ENCODE peak calls at places on chromosomes 6 and 20, in ten cellular contexts. O, R, Y, E, U, V, M, B, F and G are unnamed samples.
A peak's percentile ranks its signal among the peaks of the same experiment; 100 is the strongest.

GRCh38 chr6:144602523-144603180 is 317.5 kb downstream of the UTRN start:
- DNase-seq in E (no peak), B (no peak), R (no peak), U (no peak), Y (no peak), V (no peak), F (no peak), O (no peak), M (no peak), G (no peak)

GRCh38 chr6:84546427-84546914 is 217.9 kb downstream of the TBX18 start:
- DNase-seq in V (peak; percentile 18), O (peak; percentile 61), E (no peak), U (no peak), M (no peak), R (no peak), Y (no peak), F (no peak), B (no peak), G (no peak)

GRCh38 chr20:37081717-37082289 is 14.0 kb downstream of the RBL1 start:
- DNase-seq in B (no peak), O (no peak), F (no peak), Y (no peak), E (peak; percentile 30), R (no peak), V (peak; percentile 3), U (peak; percentile 29), M (no peak), G (no peak)

GRCh38 chr20:36482044-36482473 is 59.3 kb upstream of the MYL9 start:
- DNase-seq in V (no peak), R (no peak), O (no peak), Y (no peak), E (no peak), U (no peak), F (no peak), M (peak; percentile 71), B (no peak), G (no peak)

GRCh38 chr20:50930139-50931047 is 844 bp downstream of the ADNP start:
- DNase-seq in U (no peak), E (peak; percentile 68), O (peak; percentile 89), F (no peak), B (no peak), M (peak; percentile 37), V (peak; percentile 64), Y (no peak), R (peak; percentile 19), G (no peak)

GRCh38 chr20:57705103-57705899 is 4.5 kb downstream of the PMEPA1 start:
- DNase-seq in Y (no peak), R (no peak), F (no peak), U (no peak), E (no peak), V (peak; percentile 30), B (no peak), M (no peak), O (no peak), G (no peak)

GRCh38 chr6:4649728-4650127 is 126.5 kb upstream of the CDYL start:
- DNase-seq in U (no peak), Y (peak; percentile 54), M (no peak), F (no peak), E (no peak), R (no peak), V (no peak), B (no peak), O (no peak), G (no peak)

GRCh38 chr20:1741309-1742048 is 83.9 kb upstream of the SIRPG start:
- DNase-seq in E (no peak), M (no peak), Y (no peak), F (no peak), R (no peak), U (no peak), V (no peak), O (no peak), B (no peak), G (no peak)

GRCh38 chr20:43058077-43058476 is 131.6 kb downstream of the PTPRT start:
- DNase-seq in O (no peak), R (no peak), V (no peak), B (no peak), E (no peak), U (no peak), F (no peak), Y (no peak), M (no peak), G (no peak)

GRCh38 chr6:124482071-124482491 is 480.2 kb upstream of the RNF217 start:
- DNase-seq in F (no peak), R (no peak), M (no peak), B (no peak), Y (no peak), E (no peak), O (no peak), U (no peak), V (no peak), G (no peak)

GRCh38 chr20:21302645-21303060 is 478 bp upstream of the XRN2 start:
- DNase-seq in B (no peak), M (no peak), E (no peak), R (no peak), V (no peak), U (no peak), F (no peak), Y (no peak), O (no peak), G (no peak)

GRCh38 chr20:21308340-21308739 is 5.2 kb downstream of the XRN2 start:
- DNase-seq in F (no peak), U (no peak), Y (no peak), O (no peak), M (no peak), E (no peak), B (no peak), V (no peak), R (no peak), G (no peak)

GRCh38 chr20:21303061-21303871 is at the start of gene XRN2:
- DNase-seq in E (peak; percentile 98), M (peak; percentile 97), Y (peak; percentile 93), B (peak; percentile 96), R (peak; percentile 94), U (peak; percentile 98), V (peak; percentile 97), F (peak; percentile 94), O (peak; percentile 99), G (peak; percentile 53)

GRCh38 chr20:21301940-21302644 is 1.0 kb upstream of the XRN2 start:
- DNase-seq in V (no peak), R (no peak), U (no peak), F (no peak), E (no peak), M (no peak), Y (no peak), O (no peak), B (no peak), G (no peak)

DNA sequence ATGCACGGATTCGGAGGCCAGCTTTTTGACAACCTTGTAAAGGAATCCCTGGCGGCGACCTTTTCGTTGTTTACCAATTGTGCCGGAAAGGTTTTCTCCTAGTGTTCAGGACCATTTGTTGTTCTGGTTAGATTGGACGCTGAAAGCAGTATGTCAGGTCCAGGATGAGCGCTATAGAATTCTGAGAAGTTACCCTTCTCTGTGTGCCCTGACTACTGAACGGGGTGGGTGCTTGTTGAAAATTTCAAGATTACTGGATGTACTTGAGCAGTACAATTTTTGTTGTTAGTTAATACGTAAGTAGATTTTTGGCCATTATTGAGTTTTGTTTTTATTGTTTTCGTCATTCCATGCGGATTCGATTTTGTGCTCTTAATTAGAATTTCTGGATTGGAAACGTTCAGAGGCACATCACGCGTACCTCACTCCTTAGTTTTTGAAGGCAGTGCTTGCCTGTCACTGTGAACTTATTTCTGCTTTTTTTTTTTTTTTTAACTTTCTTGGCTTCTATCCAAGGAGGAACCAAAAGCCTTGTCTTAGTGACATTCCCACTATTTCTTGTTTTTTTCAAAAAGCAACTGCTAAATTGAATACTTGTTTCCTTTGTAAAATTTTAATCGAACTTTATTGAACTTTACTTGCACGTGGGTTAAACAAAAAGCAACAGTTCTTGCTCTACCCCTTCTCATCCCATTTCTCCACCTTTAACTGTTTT is 898 bp downstream of the XRN2 start:
- DNase-seq in M (no peak), V (no peak), O (no peak), Y (peak; percentile 18), R (no peak), U (no peak), E (no peak), B (no peak), F (no peak), G (no peak)
- H3K4me3 ChIP-seq in M (peak overlapping the region; percentile 94), V (peak overlapping the region; percentile 95), O (peak overlapping the region; percentile 97), Y (peak overlapping the region; percentile 81), R (peak overlapping the region; percentile 86), U (peak overlapping the region; percentile 90), E (peak overlapping the region; percentile 62), B (peak overlapping the region; percentile 85), F (peak overlapping the region; percentile 84), G (peak overlapping the region; percentile 76)

DNA sequence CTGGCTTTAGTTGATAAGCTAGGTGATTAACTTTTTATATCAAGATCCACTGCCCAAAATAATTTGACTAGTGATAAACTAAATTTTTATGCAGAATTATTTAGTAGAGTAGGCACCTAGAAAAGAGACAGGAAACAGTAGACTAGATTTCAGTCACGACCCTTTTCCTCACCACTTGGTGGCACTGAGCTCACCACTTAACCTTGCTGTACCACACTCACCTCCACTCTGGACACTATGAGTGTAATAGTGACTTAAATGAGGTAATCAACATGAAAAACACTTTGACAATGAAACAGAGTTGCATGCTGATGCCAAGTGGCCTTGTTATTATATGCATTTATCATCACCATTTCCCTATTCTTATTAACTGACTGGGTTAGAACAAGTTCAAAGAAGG is 730.4 kb downstream of the KIF16B start:
- DNase-seq in M (no peak), R (no peak), O (no peak), U (no peak), V (no peak), B (no peak), Y (no peak), F (no peak), E (no peak), G (no peak)
- TF ChIP-seq CTCF in M (no peak), R (no peak), O (no peak), U (peak; percentile 30), V (peak; percentile 14), B (no peak), Y (no peak), F (no peak), E (no peak), G (no peak)

GRCh38 chr6:145962581-145962980 is 1.6 kb downstream of the SHPRH start:
- DNase-seq in F (no peak), R (no peak), B (no peak), E (no peak), U (no peak), M (no peak), O (no peak), V (no peak), Y (no peak), G (no peak)
- H3K4me3 ChIP-seq in F (no peak overlapping the region), R (no peak overlapping the region), B (peak overlapping the region; percentile 95), E (no peak overlapping the region), U (peak overlapping the region; percentile 85), M (peak overlapping the region; percentile 87), O (no peak overlapping the region), V (peak overlapping the region; percentile 70), Y (no peak overlapping the region), G (peak overlapping the region; percentile 94)

DNA sequence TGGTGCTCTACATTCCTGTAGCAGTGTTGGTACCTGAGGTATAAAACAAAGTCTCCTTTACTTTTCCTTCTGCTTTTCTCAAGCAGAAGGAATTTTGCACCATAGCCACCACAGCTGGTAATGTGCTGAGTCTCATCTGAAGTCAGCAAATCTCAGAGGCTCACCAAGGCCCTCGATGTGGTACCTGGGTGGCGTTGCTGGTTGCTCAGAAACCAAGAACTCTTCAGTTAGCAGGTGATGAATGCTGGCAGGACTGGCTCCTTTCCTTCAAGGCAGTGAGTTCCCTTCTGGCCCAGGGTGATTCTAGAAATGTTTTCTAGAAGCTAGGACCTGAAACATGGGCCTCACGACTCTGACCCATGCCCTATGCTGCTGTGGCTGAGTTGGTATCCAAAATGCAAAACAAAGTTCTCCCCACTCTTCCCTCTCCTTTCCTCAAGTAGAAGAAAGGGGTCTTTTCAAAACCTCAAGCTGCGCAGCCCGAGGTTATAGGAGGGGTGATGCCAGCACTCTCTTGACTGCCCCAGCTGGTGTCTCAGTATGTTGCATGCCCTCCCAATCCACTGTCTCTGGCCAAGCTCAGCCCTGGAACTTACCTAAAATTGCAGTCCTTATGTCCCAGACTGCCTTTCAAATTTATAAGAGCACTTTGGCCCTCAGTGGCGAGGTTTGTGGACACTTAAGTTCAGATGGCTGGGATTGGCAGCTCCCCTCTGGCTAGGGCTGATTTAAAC is 592.3 kb downstream of the FRK start:
- DNase-seq in R (no peak), O (no peak), F (no peak), B (no peak), U (no peak), E (no peak), M (no peak), V (peak; percentile 6), Y (no peak), G (no peak)
- TF ChIP-seq CTCF in R (no peak), O (no peak), F (no peak), B (no peak), U (no peak), E (no peak), M (no peak), V (peak; percentile 14), Y (no peak), G (no peak)